ENCODE peak calls at places on chromosomes 4 and X, in eight cellular contexts. One of them, this sample, is unnamed.

GRCh38 chr4:160423879-160424451 is 1321.1 kb downstream of the RAPGEF2 start:
- DNase-seq in transverse colon: no peak
- DNase-seq in suprapubic skin: no peak
- DNase-seq in CD8-positive, alpha-beta memory T cell: no peak
- DNase-seq in naive thymus-derived CD4-positive, alpha-beta T cell: no peak
- DNase-seq in heart right ventricle: no peak
- DNase-seq in OCI-LY7: no peak
- DNase-seq in pancreas: no peak
- DNase-seq in this sample: no peak

GRCh38 chrX:44550563-44550962 is 7.9 kb upstream of the FUNDC1 start:
- DNase-seq in transverse colon: no peak
- DNase-seq in suprapubic skin: no peak
- DNase-seq in CD8-positive, alpha-beta memory T cell: no peak
- DNase-seq in naive thymus-derived CD4-positive, alpha-beta T cell: no peak
- DNase-seq in heart right ventricle: no peak
- DNase-seq in OCI-LY7: no peak
- DNase-seq in pancreas: no peak
- DNase-seq in this sample: no peak

GRCh38 chrX:133185119-133185518 is 33.0 kb downstream of the TFDP3 start:
- DNase-seq in transverse colon: no peak
- DNase-seq in suprapubic skin: no peak
- DNase-seq in CD8-positive, alpha-beta memory T cell: no peak
- DNase-seq in naive thymus-derived CD4-positive, alpha-beta T cell: no peak
- DNase-seq in heart right ventricle: no peak
- DNase-seq in OCI-LY7: no peak
- DNase-seq in pancreas: no peak
- DNase-seq in this sample: no peak

GRCh38 chr4:186789671-186790070 is 66.0 kb upstream of the FAT1 start:
- DNase-seq in transverse colon: no peak
- DNase-seq in suprapubic skin: no peak
- DNase-seq in CD8-positive, alpha-beta memory T cell: no peak
- DNase-seq in naive thymus-derived CD4-positive, alpha-beta T cell: no peak
- DNase-seq in heart right ventricle: no peak
- DNase-seq in OCI-LY7: no peak
- DNase-seq in pancreas: no peak
- DNase-seq in this sample: no peak

GRCh38 chrX:40237745-40238178 is 140.0 kb upstream of the BCOR start:
- DNase-seq in transverse colon: no peak
- DNase-seq in suprapubic skin: no peak
- DNase-seq in CD8-positive, alpha-beta memory T cell: no peak
- DNase-seq in naive thymus-derived CD4-positive, alpha-beta T cell: peak
- DNase-seq in heart right ventricle: no peak
- DNase-seq in OCI-LY7: peak
- DNase-seq in pancreas: no peak
- DNase-seq in this sample: no peak

GRCh38 chr4:157076578-157076947 is 613 bp downstream of the GLRB start:
- DNase-seq in transverse colon: no peak
- DNase-seq in suprapubic skin: no peak
- DNase-seq in CD8-positive, alpha-beta memory T cell: no peak
- DNase-seq in naive thymus-derived CD4-positive, alpha-beta T cell: no peak
- DNase-seq in heart right ventricle: no peak
- DNase-seq in OCI-LY7: no peak
- DNase-seq in pancreas: peak
- DNase-seq in this sample: no peak

GRCh38 chrX:80432863-80433262 is 12.6 kb downstream of the TENT5D start:
- DNase-seq in transverse colon: no peak
- DNase-seq in suprapubic skin: no peak
- DNase-seq in CD8-positive, alpha-beta memory T cell: no peak
- DNase-seq in naive thymus-derived CD4-positive, alpha-beta T cell: no peak
- DNase-seq in heart right ventricle: no peak
- DNase-seq in OCI-LY7: no peak
- DNase-seq in pancreas: no peak
- DNase-seq in this sample: no peak

GRCh38 chrX:57918750-57919436 is 8.6 kb upstream of the ZXDA start:
- DNase-seq in transverse colon: peak
- DNase-seq in suprapubic skin: no peak
- DNase-seq in CD8-positive, alpha-beta memory T cell: no peak
- DNase-seq in naive thymus-derived CD4-positive, alpha-beta T cell: no peak
- DNase-seq in heart right ventricle: peak
- DNase-seq in OCI-LY7: peak
- DNase-seq in pancreas: peak
- DNase-seq in this sample: no peak

GRCh38 chr4:81405900-81406401 is 65.8 kb downstream of the RASGEF1B start:
- DNase-seq in transverse colon: peak
- DNase-seq in suprapubic skin: no peak
- DNase-seq in CD8-positive, alpha-beta memory T cell: no peak
- DNase-seq in naive thymus-derived CD4-positive, alpha-beta T cell: no peak
- DNase-seq in heart right ventricle: peak
- DNase-seq in OCI-LY7: peak
- DNase-seq in pancreas: peak
- DNase-seq in this sample: peak

GRCh38 chr4:41661447-41662076 is 87.0 kb downstream of the PHOX2B start:
- DNase-seq in transverse colon: peak
- DNase-seq in suprapubic skin: no peak
- DNase-seq in CD8-positive, alpha-beta memory T cell: no peak
- DNase-seq in naive thymus-derived CD4-positive, alpha-beta T cell: no peak
- DNase-seq in heart right ventricle: peak
- DNase-seq in OCI-LY7: peak
- DNase-seq in pancreas: peak
- DNase-seq in this sample: peak

GRCh38 chrX:136143714-136144113 is 3.6 kb upstream of the FHL1 start:
- DNase-seq in transverse colon: no peak
- DNase-seq in suprapubic skin: no peak
- DNase-seq in CD8-positive, alpha-beta memory T cell: no peak
- DNase-seq in naive thymus-derived CD4-positive, alpha-beta T cell: no peak
- DNase-seq in heart right ventricle: peak
- DNase-seq in OCI-LY7: no peak
- DNase-seq in pancreas: no peak
- DNase-seq in this sample: no peak

GRCh38 chr4:150152764-150153163 is 74.5 kb downstream of the DCLK2 start:
- DNase-seq in transverse colon: no peak
- DNase-seq in suprapubic skin: no peak
- DNase-seq in CD8-positive, alpha-beta memory T cell: no peak
- DNase-seq in naive thymus-derived CD4-positive, alpha-beta T cell: no peak
- DNase-seq in heart right ventricle: no peak
- DNase-seq in OCI-LY7: no peak
- DNase-seq in pancreas: no peak
- DNase-seq in this sample: no peak

GRCh38 chr4:88320174-88320779 is 35.9 kb upstream of the PPM1K start:
- DNase-seq in transverse colon: no peak
- DNase-seq in suprapubic skin: no peak
- DNase-seq in CD8-positive, alpha-beta memory T cell: no peak
- DNase-seq in naive thymus-derived CD4-positive, alpha-beta T cell: no peak
- DNase-seq in heart right ventricle: no peak
- DNase-seq in OCI-LY7: peak
- DNase-seq in pancreas: no peak
- DNase-seq in this sample: no peak

GRCh38 chr4:188417181-188417580 is 277.9 kb downstream of the TRIML1 start:
- DNase-seq in transverse colon: no peak
- DNase-seq in suprapubic skin: no peak
- DNase-seq in CD8-positive, alpha-beta memory T cell: no peak
- DNase-seq in naive thymus-derived CD4-positive, alpha-beta T cell: no peak
- DNase-seq in heart right ventricle: no peak
- DNase-seq in OCI-LY7: no peak
- DNase-seq in pancreas: no peak
- DNase-seq in this sample: no peak

GRCh38 chrX:13101439-13102139 is 57.2 kb upstream of the FAM9C start:
- DNase-seq in transverse colon: peak
- DNase-seq in suprapubic skin: peak
- DNase-seq in CD8-positive, alpha-beta memory T cell: no peak
- DNase-seq in naive thymus-derived CD4-positive, alpha-beta T cell: no peak
- DNase-seq in heart right ventricle: peak
- DNase-seq in OCI-LY7: no peak
- DNase-seq in pancreas: peak
- DNase-seq in this sample: no peak

GRCh38 chr4:77665381-77666069 is 59.9 kb downstream of the CXCL13 start:
- DNase-seq in transverse colon: no peak
- DNase-seq in suprapubic skin: no peak
- DNase-seq in CD8-positive, alpha-beta memory T cell: no peak
- DNase-seq in naive thymus-derived CD4-positive, alpha-beta T cell: no peak
- DNase-seq in heart right ventricle: no peak
- DNase-seq in OCI-LY7: no peak
- DNase-seq in pancreas: no peak
- DNase-seq in this sample: no peak

GRCh38 chrX:6015423-6015822 is 213.2 kb downstream of the NLGN4X start:
- DNase-seq in transverse colon: no peak
- DNase-seq in suprapubic skin: no peak
- DNase-seq in CD8-positive, alpha-beta memory T cell: no peak
- DNase-seq in naive thymus-derived CD4-positive, alpha-beta T cell: no peak
- DNase-seq in heart right ventricle: no peak
- DNase-seq in OCI-LY7: no peak
- DNase-seq in pancreas: no peak
- DNase-seq in this sample: no peak

GRCh38 chrX:72094894-72095293 is 36.8 kb downstream of the RTL5 start:
- DNase-seq in transverse colon: peak
- DNase-seq in suprapubic skin: no peak
- DNase-seq in CD8-positive, alpha-beta memory T cell: peak
- DNase-seq in naive thymus-derived CD4-positive, alpha-beta T cell: no peak
- DNase-seq in heart right ventricle: peak
- DNase-seq in OCI-LY7: no peak
- DNase-seq in pancreas: no peak
- DNase-seq in this sample: no peak

GRCh38 chrX:53239474-53239873 is 14.5 kb upstream of the KDM5C start:
- DNase-seq in transverse colon: no peak
- DNase-seq in suprapubic skin: no peak
- DNase-seq in CD8-positive, alpha-beta memory T cell: no peak
- DNase-seq in naive thymus-derived CD4-positive, alpha-beta T cell: no peak
- DNase-seq in heart right ventricle: no peak
- DNase-seq in OCI-LY7: peak
- DNase-seq in pancreas: no peak
- DNase-seq in this sample: no peak

GRCh38 chr4:158938462-158939044 is 164.3 kb upstream of the RAPGEF2 start:
- DNase-seq in transverse colon: no peak
- DNase-seq in suprapubic skin: no peak
- DNase-seq in CD8-positive, alpha-beta memory T cell: no peak
- DNase-seq in naive thymus-derived CD4-positive, alpha-beta T cell: no peak
- DNase-seq in heart right ventricle: no peak
- DNase-seq in OCI-LY7: no peak
- DNase-seq in pancreas: peak
- DNase-seq in this sample: no peak

GRCh38 chr4:161256716-161257115 is 907.1 kb downstream of the FSTL5 start:
- DNase-seq in transverse colon: no peak
- DNase-seq in suprapubic skin: no peak
- DNase-seq in CD8-positive, alpha-beta memory T cell: no peak
- DNase-seq in naive thymus-derived CD4-positive, alpha-beta T cell: no peak
- DNase-seq in heart right ventricle: no peak
- DNase-seq in OCI-LY7: no peak
- DNase-seq in pancreas: no peak
- DNase-seq in this sample: no peak

GRCh38 chr4:15005474-15006115 is 3.3 kb downstream of the CPEB2 start:
- DNase-seq in transverse colon: no peak
- DNase-seq in suprapubic skin: no peak
- DNase-seq in CD8-positive, alpha-beta memory T cell: no peak
- DNase-seq in naive thymus-derived CD4-positive, alpha-beta T cell: no peak
- DNase-seq in heart right ventricle: no peak
- DNase-seq in OCI-LY7: no peak
- DNase-seq in pancreas: no peak
- DNase-seq in this sample: no peak

GRCh38 chr4:74682567-74683359 is 111.6 kb downstream of the BTC start:
- DNase-seq in transverse colon: no peak
- DNase-seq in suprapubic skin: no peak
- DNase-seq in CD8-positive, alpha-beta memory T cell: no peak
- DNase-seq in naive thymus-derived CD4-positive, alpha-beta T cell: no peak
- DNase-seq in heart right ventricle: no peak
- DNase-seq in OCI-LY7: no peak
- DNase-seq in pancreas: peak
- DNase-seq in this sample: no peak

GRCh38 chrX:102746134-102746584 is 25.6 kb downstream of the GPRASP3 start:
- DNase-seq in transverse colon: peak
- DNase-seq in suprapubic skin: peak
- DNase-seq in CD8-positive, alpha-beta memory T cell: no peak
- DNase-seq in naive thymus-derived CD4-positive, alpha-beta T cell: no peak
- DNase-seq in heart right ventricle: peak
- DNase-seq in OCI-LY7: no peak
- DNase-seq in pancreas: peak
- DNase-seq in this sample: no peak

GRCh38 chrX:7170903-7171302 is 22.9 kb upstream of the PUDP start:
- DNase-seq in transverse colon: peak
- DNase-seq in suprapubic skin: no peak
- DNase-seq in CD8-positive, alpha-beta memory T cell: peak
- DNase-seq in naive thymus-derived CD4-positive, alpha-beta T cell: no peak
- DNase-seq in heart right ventricle: no peak
- DNase-seq in OCI-LY7: peak
- DNase-seq in pancreas: peak
- DNase-seq in this sample: no peak

GRCh38 chr4:138255917-138256597 is 13.9 kb upstream of the SLC7A11 start:
- DNase-seq in transverse colon: no peak
- DNase-seq in suprapubic skin: no peak
- DNase-seq in CD8-positive, alpha-beta memory T cell: no peak
- DNase-seq in naive thymus-derived CD4-positive, alpha-beta T cell: no peak
- DNase-seq in heart right ventricle: no peak
- DNase-seq in OCI-LY7: no peak
- DNase-seq in pancreas: no peak
- DNase-seq in this sample: no peak
- H3K27ac ChIP-seq in transverse colon: no peak
- H3K27ac ChIP-seq in suprapubic skin: no peak
- H3K27ac ChIP-seq in CD8-positive, alpha-beta memory T cell: no peak
- H3K27ac ChIP-seq in naive thymus-derived CD4-positive, alpha-beta T cell: no peak
- H3K27ac ChIP-seq in heart right ventricle: no peak
- H3K27ac ChIP-seq in OCI-LY7: no peak
- H3K27ac ChIP-seq in pancreas: no peak
- H3K27ac ChIP-seq in this sample: no peak

GRCh38 chr4:147991543-147992295 is 259.8 kb downstream of the ARHGAP10 start:
- DNase-seq in transverse colon: no peak
- DNase-seq in suprapubic skin: no peak
- DNase-seq in CD8-positive, alpha-beta memory T cell: no peak
- DNase-seq in naive thymus-derived CD4-positive, alpha-beta T cell: no peak
- DNase-seq in heart right ventricle: no peak
- DNase-seq in OCI-LY7: no peak
- DNase-seq in pancreas: no peak
- DNase-seq in this sample: no peak
- H3K27ac ChIP-seq in transverse colon: peak
- H3K27ac ChIP-seq in suprapubic skin: no peak
- H3K27ac ChIP-seq in CD8-positive, alpha-beta memory T cell: no peak
- H3K27ac ChIP-seq in naive thymus-derived CD4-positive, alpha-beta T cell: no peak
- H3K27ac ChIP-seq in heart right ventricle: no peak
- H3K27ac ChIP-seq in OCI-LY7: no peak
- H3K27ac ChIP-seq in pancreas: no peak
- H3K27ac ChIP-seq in this sample: no peak

DNA sequence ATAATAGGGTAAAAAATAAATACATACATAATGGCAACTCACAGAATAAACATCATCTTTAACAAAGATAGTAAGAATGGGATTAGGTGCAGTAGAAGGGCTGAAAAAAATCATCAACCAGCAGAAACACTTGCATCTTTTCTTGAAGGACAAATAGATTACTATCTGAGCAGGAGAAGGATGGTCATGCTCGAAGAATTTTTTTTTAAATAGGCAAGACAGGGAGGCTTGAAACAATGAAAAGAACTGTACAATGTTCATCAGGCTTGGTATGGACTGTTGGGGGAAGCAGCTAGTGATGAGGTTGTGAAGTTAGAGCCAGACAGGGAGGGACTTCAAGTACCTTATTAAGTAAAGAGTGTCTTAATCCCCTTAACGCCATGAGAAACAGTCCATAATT is 167.4 kb upstream of the LDB2 start:
- DNase-seq in transverse colon: no peak
- DNase-seq in suprapubic skin: no peak
- DNase-seq in CD8-positive, alpha-beta memory T cell: no peak
- DNase-seq in naive thymus-derived CD4-positive, alpha-beta T cell: no peak
- DNase-seq in heart right ventricle: no peak
- DNase-seq in OCI-LY7: no peak
- DNase-seq in pancreas: no peak
- DNase-seq in this sample: no peak
- H3K27ac ChIP-seq in transverse colon: no peak
- H3K27ac ChIP-seq in suprapubic skin: no peak
- H3K27ac ChIP-seq in CD8-positive, alpha-beta memory T cell: no peak
- H3K27ac ChIP-seq in naive thymus-derived CD4-positive, alpha-beta T cell: no peak
- H3K27ac ChIP-seq in heart right ventricle: no peak
- H3K27ac ChIP-seq in OCI-LY7: no peak
- H3K27ac ChIP-seq in pancreas: no peak
- H3K27ac ChIP-seq in this sample: no peak

GRCh38 chr4:3384391-3384770 is 57.4 kb upstream of the HGFAC start:
- DNase-seq in transverse colon: no peak
- DNase-seq in suprapubic skin: no peak
- DNase-seq in CD8-positive, alpha-beta memory T cell: no peak
- DNase-seq in naive thymus-derived CD4-positive, alpha-beta T cell: no peak
- DNase-seq in heart right ventricle: no peak
- DNase-seq in OCI-LY7: no peak
- DNase-seq in pancreas: peak
- DNase-seq in this sample: no peak
- H3K27ac ChIP-seq in transverse colon: no peak
- H3K27ac ChIP-seq in suprapubic skin: peak
- H3K27ac ChIP-seq in CD8-positive, alpha-beta memory T cell: no peak
- H3K27ac ChIP-seq in naive thymus-derived CD4-positive, alpha-beta T cell: no peak
- H3K27ac ChIP-seq in heart right ventricle: no peak
- H3K27ac ChIP-seq in OCI-LY7: no peak
- H3K27ac ChIP-seq in pancreas: no peak
- H3K27ac ChIP-seq in this sample: peak

This sample was measured in substantia nigra.